ENCODE peak calls at places on chromosomes 4 and X, in five cellular contexts. J is sigmoid colon, N is cardiac fibroblast, Y is PC-3, X is AG09319. T is an unnamed sample.

GRCh38 chr4:167838686-167839085 is 253.7 kb upstream of the ANXA10 start:
- DNase-seq in N (no peak), J (no peak), X (no peak), Y (no peak), T (no peak)

GRCh38 chr4:7903686-7904085 is 36.0 kb downstream of the AFAP1 start:
- DNase-seq in Y (no peak), N (no peak), X (no peak), J (no peak), T (no peak)

GRCh38 chr4:856468-856901 is 30.6 kb upstream of the CPLX1 start:
- DNase-seq in X (no peak), Y (no peak), J (no peak), N (no peak), T (no peak)

GRCh38 chrX:115582035-115582870 is 21.3 kb downstream of the PLS3 start:
- DNase-seq in N (no peak), X (no peak), J (no peak), Y (no peak), T (no peak)

GRCh38 chrX:21847342-21847741 is 7.9 kb downstream of the MBTPS2 start:
- DNase-seq in J (no peak), X (no peak), Y (no peak), N (no peak), T (no peak)

GRCh38 chr4:151744614-151745013 is 16.2 kb downstream of the GATB start:
- DNase-seq in X (peak; percentile 7), Y (peak; percentile 87), J (no peak), N (peak; percentile 72), T (peak; percentile 65)

GRCh38 chr4:188299161-188299560 is 159.9 kb downstream of the TRIML1 start:
- DNase-seq in Y (no peak), J (no peak), N (peak; percentile 35), X (no peak), T (no peak)

GRCh38 chrX:131792356-131792749 is 230.7 kb upstream of the STK26 start:
- DNase-seq in Y (peak; percentile 23), X (peak; percentile 90), J (peak; percentile 96), N (no peak), T (no peak)

GRCh38 chr4:76011700-76012387 is 4.5 kb upstream of the CXCL9 start:
- DNase-seq in Y (peak; percentile 61), J (no peak), N (peak; percentile 71), X (peak; percentile 37), T (peak; percentile 19)

GRCh38 chr4:88320174-88320779 is 35.9 kb upstream of the PPM1K start:
- DNase-seq in N (no peak), X (no peak), J (no peak), Y (peak; percentile 36), T (no peak)

GRCh38 chrX:9420513-9420912 is 44.3 kb upstream of the TBL1X start:
- DNase-seq in Y (no peak), J (no peak), N (peak; percentile 2), X (no peak), T (no peak)

GRCh38 chr4:119037709-119038463 is 97.7 kb upstream of the MYOZ2 start:
- DNase-seq in X (no peak), N (no peak), J (no peak), Y (no peak), T (no peak)

GRCh38 chr4:85720736-85721135 is 245.8 kb downstream of the ARHGAP24 start:
- DNase-seq in Y (peak; percentile 70), X (no peak), N (peak; percentile 62), J (no peak), T (no peak)

GRCh38 chr4:8182858-8183725 is 16.0 kb upstream of the SH3TC1 start:
- DNase-seq in J (peak; percentile 78), N (peak; percentile 89), X (peak; percentile 71), Y (peak; percentile 97), T (peak; percentile 78)

GRCh38 chrX:68504237-68504636 is 5.4 kb downstream of the YIPF6 start:
- DNase-seq in J (no peak), X (no peak), N (peak; percentile 33), Y (peak; percentile 75), T (no peak)

GRCh38 chr4:37666625-37667071 is 19.5 kb downstream of the RELL1 start:
- DNase-seq in Y (peak; percentile 84), X (no peak), N (peak; percentile 84), J (no peak), T (peak; percentile 59)

GRCh38 chrX:44503550-44503949 is 39.1 kb downstream of the FUNDC1 start:
- DNase-seq in N (no peak), Y (no peak), J (no peak), X (no peak), T (no peak)

GRCh38 chr4:156312261-156312847 is 358.7 kb upstream of the CTSO start:
- DNase-seq in X (no peak), Y (no peak), J (no peak), N (peak; percentile 31), T (no peak)

GRCh38 chr4:13248621-13249298 is 235.4 kb downstream of the RAB28 start:
- DNase-seq in X (no peak), N (peak; percentile 4), Y (peak; percentile 9), J (no peak), T (no peak)

GRCh38 chrX:53039239-53039638 is 9.3 kb upstream of the GPR173 start:
- DNase-seq in X (no peak), Y (no peak), N (no peak), J (no peak), T (no peak)

GRCh38 chrX:18973527-18974192 is 10.3 kb downstream of the PHKA2 start:
- DNase-seq in Y (peak; percentile 16), J (no peak), N (no peak), X (no peak), T (no peak)

GRCh38 chrX:16978193-16978984 is 31.9 kb downstream of the REPS2 start:
- DNase-seq in N (peak; percentile 12), J (no peak), Y (no peak), X (no peak), T (no peak)

GRCh38 chr4:154314248-154314647 is 177.4 kb downstream of the DCHS2 start:
- DNase-seq in J (no peak), N (peak; percentile 40), Y (peak; percentile 53), X (peak; percentile 34), T (peak; percentile 10)

GRCh38 chr4:180951312-180951711 is 1291.9 kb upstream of the TENM3 start:
- DNase-seq in N (no peak), J (no peak), X (no peak), Y (no peak), T (no peak)

GRCh38 chr4:180950377-180950776 is 1292.8 kb upstream of the TENM3 start:
- DNase-seq in N (no peak), X (no peak), Y (no peak), J (no peak), T (no peak)

GRCh38 chr4:180949825-180950224 is 1293.4 kb upstream of the TENM3 start:
- DNase-seq in X (no peak), N (no peak), J (no peak), Y (peak; percentile 63), T (no peak)

GRCh38 chr4:180953572-180953971 is 1289.6 kb upstream of the TENM3 start:
- DNase-seq in Y (peak; percentile 31), J (no peak), N (no peak), X (no peak), T (no peak)
- TF ChIP-seq CTCF in Y (peak; percentile 50), J (no peak), N (no peak), X (peak; percentile 16), T (peak; percentile 18)

GRCh38 chrX:139126493-139126892 is 404.0 kb upstream of the F9 start:
- DNase-seq in N (no peak), Y (peak; percentile 80), X (no peak), J (no peak), T (no peak)
- TF ChIP-seq CTCF in N (no peak), Y (peak; percentile 77), X (peak; percentile 1), J (no peak), T (no peak)

GRCh38 chrX:1325515-1326116 is 11.0 kb upstream of the IL3RA start:
- DNase-seq in N (no peak), Y (no peak), J (no peak), X (no peak), T (no peak)

GRCh38 chrX:1322393-1322792 is 14.2 kb upstream of the IL3RA start:
- DNase-seq in Y (peak; percentile 12), N (no peak), J (no peak), X (no peak), T (no peak)

GRCh38 chrX:1327651-1328304 is 8.8 kb upstream of the IL3RA start:
- DNase-seq in X (no peak), Y (no peak), J (no peak), N (no peak), T (no peak)

GRCh38 chrX:1321689-1322088 is 14.9 kb upstream of the IL3RA start:
- DNase-seq in Y (no peak), X (no peak), J (no peak), N (no peak), T (no peak)

DNA sequence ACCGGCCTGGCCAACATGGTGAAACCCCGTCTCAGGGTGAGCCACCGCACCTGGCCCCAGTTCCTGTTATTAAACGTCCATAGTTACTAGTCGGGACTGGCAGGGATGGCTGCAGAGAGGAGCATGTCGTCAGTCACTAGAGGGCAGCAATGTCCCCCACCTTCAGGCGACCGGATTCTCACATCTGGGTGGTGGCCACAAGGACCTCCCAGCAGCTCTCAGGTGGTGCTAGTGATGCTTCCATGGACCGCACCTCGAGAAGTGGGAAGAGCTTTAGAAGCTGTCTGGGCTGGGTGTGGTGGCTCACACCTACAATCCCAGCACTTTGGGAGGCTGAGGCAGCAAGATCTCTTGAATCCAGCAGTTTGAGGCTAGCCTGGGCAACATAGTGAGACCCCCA is 13.3 kb upstream of the IL3RA start:
- DNase-seq in X (no peak), Y (peak; percentile 64), N (peak; percentile 5), J (no peak), T (no peak)
- TF ChIP-seq CTCF in X (peak; percentile 16), Y (peak; percentile 58), N (peak; percentile 26), J (peak; percentile 17), T (peak; percentile 58)

GRCh38 chrX:74534569-74535038 is 79.8 kb downstream of the RLIM start:
- DNase-seq in X (no peak), Y (no peak), J (no peak), N (no peak), T (peak; percentile 11)

GRCh38 chrX:74535211-74535621 is 79.2 kb downstream of the RLIM start:
- DNase-seq in X (peak; percentile 37), Y (peak; percentile 54), N (peak; percentile 76), J (no peak), T (peak; percentile 12)

GRCh38 chrX:74537011-74537390 is 77.4 kb downstream of the RLIM start:
- DNase-seq in Y (no peak), N (peak; percentile 59), X (no peak), J (no peak), T (no peak)

GRCh38 chrX:74535633-74536141 is 78.7 kb downstream of the RLIM start:
- DNase-seq in X (no peak), Y (peak; percentile 66), J (peak; percentile 92), N (peak; percentile 63), T (peak; percentile 8)

DNA sequence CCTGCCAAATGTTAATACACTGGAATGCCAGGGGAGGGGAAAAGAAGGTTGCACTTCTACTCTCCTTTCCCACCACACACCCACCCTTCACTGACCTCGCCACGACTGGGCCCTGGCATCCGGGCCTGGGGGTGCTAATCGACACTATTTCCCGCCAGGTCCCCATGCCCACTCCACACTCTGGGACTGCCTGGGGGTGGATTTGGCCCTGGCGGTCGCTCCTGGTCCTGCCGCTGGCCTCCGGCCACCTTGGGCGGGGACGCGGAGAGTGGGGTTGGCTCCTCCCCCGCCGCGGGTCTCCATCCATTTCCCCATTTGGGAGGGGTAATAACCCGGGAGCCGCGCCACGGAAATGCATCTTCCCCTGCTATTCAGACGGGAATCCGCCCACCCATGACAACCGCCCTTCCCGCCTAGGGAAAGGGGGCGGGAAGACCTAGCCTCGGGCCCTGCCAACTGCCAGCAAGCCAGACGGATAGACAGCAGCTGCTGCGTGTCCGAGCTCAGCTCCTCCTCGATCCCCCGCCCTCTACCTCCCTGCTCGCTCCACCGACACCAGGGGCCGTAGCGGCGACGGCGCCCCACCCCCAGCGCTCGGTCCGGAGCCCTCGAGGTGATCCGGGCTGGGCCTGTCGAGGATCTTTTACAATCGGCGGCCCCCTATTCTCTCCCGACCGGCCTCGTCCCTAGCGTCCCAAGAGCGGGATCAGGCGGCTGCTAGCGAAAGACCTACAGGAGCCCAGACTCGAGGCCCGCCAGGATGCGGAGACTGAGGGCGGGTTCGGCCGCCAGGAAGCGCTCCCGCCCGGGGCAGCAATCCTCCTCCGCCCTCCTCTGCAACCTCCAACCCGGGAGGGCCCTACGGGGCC is 78.0 kb downstream of the RLIM start:
- DNase-seq in J (peak; percentile 96), Y (peak; percentile 78), X (peak; percentile 49), N (peak; percentile 91), T (peak; percentile 33)
- TF ChIP-seq CTCF in J (peak; percentile 53), Y (peak; percentile 8), X (peak; percentile 30), N (peak; percentile 46), T (peak; percentile 42)